ENCODE peak calls at places on chromosomes 7 and 10, in five cellular contexts. One of them, this sample, is unnamed.
A peak's percentile ranks its signal among the peaks of the same experiment; 100 is the strongest.

GRCh38 chr7:158255156-158255555 is 332.5 kb downstream of the PTPRN2 start:
- DNase-seq in left ventricle myocardium superior: peak; percentile 14
- DNase-seq in activated naive CD4-positive, alpha-beta T cell treated with Interleukin-2 at 50 U/mL for 16 hours: no peak
- DNase-seq in H7: peak; percentile 30
- DNase-seq in naive thymus-derived CD4-positive, alpha-beta T cell: no peak
- DNase-seq in this sample: no peak

GRCh38 chr7:9937944-9938631 is 1035.6 kb upstream of the PHF14 start:
- DNase-seq in activated naive CD4-positive, alpha-beta T cell treated with Interleukin-2 at 50 U/mL for 16 hours: no peak
- DNase-seq in naive thymus-derived CD4-positive, alpha-beta T cell: no peak
- DNase-seq in left ventricle myocardium superior: no peak
- DNase-seq in H7: no peak
- DNase-seq in this sample: peak; percentile 3

GRCh38 chr10:30822693-30823465 is 193.3 kb upstream of the LYZL2 start:
- DNase-seq in naive thymus-derived CD4-positive, alpha-beta T cell: no peak
- DNase-seq in activated naive CD4-positive, alpha-beta T cell treated with Interleukin-2 at 50 U/mL for 16 hours: no peak
- DNase-seq in left ventricle myocardium superior: no peak
- DNase-seq in H7: no peak
- DNase-seq in this sample: no peak

GRCh38 chr10:43845121-43845520 is 196.4 kb upstream of the ZNF32 start:
- DNase-seq in naive thymus-derived CD4-positive, alpha-beta T cell: no peak
- DNase-seq in left ventricle myocardium superior: no peak
- DNase-seq in H7: no peak
- DNase-seq in activated naive CD4-positive, alpha-beta T cell treated with Interleukin-2 at 50 U/mL for 16 hours: no peak
- DNase-seq in this sample: no peak

GRCh38 chr10:80204801-80205477 is 398 bp downstream of the ANXA11 start:
- DNase-seq in H7: peak; percentile 81
- DNase-seq in activated naive CD4-positive, alpha-beta T cell treated with Interleukin-2 at 50 U/mL for 16 hours: peak; percentile 45
- DNase-seq in left ventricle myocardium superior: peak; percentile 46
- DNase-seq in naive thymus-derived CD4-positive, alpha-beta T cell: no peak
- DNase-seq in this sample: peak; percentile 21

GRCh38 chr10:4839353-4839752 is 13.3 kb downstream of the AKR1E2 start:
- DNase-seq in left ventricle myocardium superior: no peak
- DNase-seq in activated naive CD4-positive, alpha-beta T cell treated with Interleukin-2 at 50 U/mL for 16 hours: no peak
- DNase-seq in naive thymus-derived CD4-positive, alpha-beta T cell: no peak
- DNase-seq in H7: no peak
- DNase-seq in this sample: no peak

GRCh38 chr7:121016976-121017375 is 28.5 kb downstream of the CPED1 start:
- DNase-seq in left ventricle myocardium superior: no peak
- DNase-seq in activated naive CD4-positive, alpha-beta T cell treated with Interleukin-2 at 50 U/mL for 16 hours: no peak
- DNase-seq in naive thymus-derived CD4-positive, alpha-beta T cell: no peak
- DNase-seq in H7: no peak
- DNase-seq in this sample: no peak

GRCh38 chr10:30581779-30582380 is 47.7 kb downstream of the LYZL2 start:
- DNase-seq in left ventricle myocardium superior: no peak
- DNase-seq in activated naive CD4-positive, alpha-beta T cell treated with Interleukin-2 at 50 U/mL for 16 hours: no peak
- DNase-seq in H7: peak; percentile 23
- DNase-seq in naive thymus-derived CD4-positive, alpha-beta T cell: peak; percentile 27
- DNase-seq in this sample: peak; percentile 70

GRCh38 chr10:24762966-24763623 is 39.4 kb upstream of the ARHGAP21 start:
- DNase-seq in left ventricle myocardium superior: no peak
- DNase-seq in H7: peak; percentile 47
- DNase-seq in naive thymus-derived CD4-positive, alpha-beta T cell: no peak
- DNase-seq in activated naive CD4-positive, alpha-beta T cell treated with Interleukin-2 at 50 U/mL for 16 hours: no peak
- DNase-seq in this sample: peak; percentile 44

GRCh38 chr10:130551676-130552075 is 415.5 kb downstream of the GLRX3 start:
- DNase-seq in activated naive CD4-positive, alpha-beta T cell treated with Interleukin-2 at 50 U/mL for 16 hours: no peak
- DNase-seq in H7: no peak
- DNase-seq in left ventricle myocardium superior: no peak
- DNase-seq in naive thymus-derived CD4-positive, alpha-beta T cell: no peak
- DNase-seq in this sample: no peak

GRCh38 chr7:17233643-17234397 is 64.6 kb upstream of the AHR start:
- DNase-seq in activated naive CD4-positive, alpha-beta T cell treated with Interleukin-2 at 50 U/mL for 16 hours: peak; percentile 48
- DNase-seq in left ventricle myocardium superior: no peak
- DNase-seq in H7: no peak
- DNase-seq in naive thymus-derived CD4-positive, alpha-beta T cell: peak; percentile 26
- DNase-seq in this sample: no peak

GRCh38 chr10:42876945-42877344 is 94.3 kb downstream of the BMS1 start:
- DNase-seq in H7: no peak
- DNase-seq in left ventricle myocardium superior: no peak
- DNase-seq in naive thymus-derived CD4-positive, alpha-beta T cell: no peak
- DNase-seq in activated naive CD4-positive, alpha-beta T cell treated with Interleukin-2 at 50 U/mL for 16 hours: no peak
- DNase-seq in this sample: no peak

GRCh38 chr7:67940400-67940799 is 943.8 kb downstream of the TYW1 start:
- DNase-seq in naive thymus-derived CD4-positive, alpha-beta T cell: no peak
- DNase-seq in H7: no peak
- DNase-seq in left ventricle myocardium superior: no peak
- DNase-seq in activated naive CD4-positive, alpha-beta T cell treated with Interleukin-2 at 50 U/mL for 16 hours: no peak
- DNase-seq in this sample: no peak

GRCh38 chr10:11387044-11387443 is 224.4 kb downstream of the USP6NL start:
- DNase-seq in activated naive CD4-positive, alpha-beta T cell treated with Interleukin-2 at 50 U/mL for 16 hours: no peak
- DNase-seq in left ventricle myocardium superior: no peak
- DNase-seq in naive thymus-derived CD4-positive, alpha-beta T cell: no peak
- DNase-seq in H7: peak; percentile 46
- DNase-seq in this sample: no peak

GRCh38 chr10:122786269-122786668 is 59.4 kb downstream of the CUZD1 start:
- DNase-seq in H7: peak; percentile 90
- DNase-seq in naive thymus-derived CD4-positive, alpha-beta T cell: no peak
- DNase-seq in left ventricle myocardium superior: no peak
- DNase-seq in activated naive CD4-positive, alpha-beta T cell treated with Interleukin-2 at 50 U/mL for 16 hours: no peak
- DNase-seq in this sample: peak; percentile 20

GRCh38 chr7:120989571-120990220 is 1.2 kb downstream of the CPED1 start:
- DNase-seq in activated naive CD4-positive, alpha-beta T cell treated with Interleukin-2 at 50 U/mL for 16 hours: no peak
- DNase-seq in naive thymus-derived CD4-positive, alpha-beta T cell: no peak
- DNase-seq in H7: no peak
- DNase-seq in left ventricle myocardium superior: peak; percentile 39
- DNase-seq in this sample: no peak

GRCh38 chr10:101107771-101108170 is 23.3 kb upstream of the TLX1 start:
- DNase-seq in left ventricle myocardium superior: no peak
- DNase-seq in naive thymus-derived CD4-positive, alpha-beta T cell: no peak
- DNase-seq in activated naive CD4-positive, alpha-beta T cell treated with Interleukin-2 at 50 U/mL for 16 hours: no peak
- DNase-seq in H7: no peak
- DNase-seq in this sample: no peak

GRCh38 chr10:31961675-31962074 is 33.0 kb upstream of the ARHGAP12 start:
- DNase-seq in naive thymus-derived CD4-positive, alpha-beta T cell: no peak
- DNase-seq in left ventricle myocardium superior: no peak
- DNase-seq in activated naive CD4-positive, alpha-beta T cell treated with Interleukin-2 at 50 U/mL for 16 hours: no peak
- DNase-seq in H7: no peak
- DNase-seq in this sample: no peak

GRCh38 chr7:126700807-126701604 is 551.7 kb downstream of the GRM8 start:
- DNase-seq in H7: no peak
- DNase-seq in activated naive CD4-positive, alpha-beta T cell treated with Interleukin-2 at 50 U/mL for 16 hours: peak; percentile 62
- DNase-seq in naive thymus-derived CD4-positive, alpha-beta T cell: no peak
- DNase-seq in left ventricle myocardium superior: peak; percentile 22
- DNase-seq in this sample: peak; percentile 98

GRCh38 chr7:154765118-154765517 is 237.8 kb downstream of the PAXIP1 start:
- DNase-seq in left ventricle myocardium superior: no peak
- DNase-seq in naive thymus-derived CD4-positive, alpha-beta T cell: no peak
- DNase-seq in H7: no peak
- DNase-seq in activated naive CD4-positive, alpha-beta T cell treated with Interleukin-2 at 50 U/mL for 16 hours: no peak
- DNase-seq in this sample: no peak

GRCh38 chr10:98253499-98253898 is 14.5 kb downstream of the LOXL4 start:
- DNase-seq in naive thymus-derived CD4-positive, alpha-beta T cell: no peak
- DNase-seq in left ventricle myocardium superior: no peak
- DNase-seq in activated naive CD4-positive, alpha-beta T cell treated with Interleukin-2 at 50 U/mL for 16 hours: no peak
- DNase-seq in H7: no peak
- DNase-seq in this sample: no peak

GRCh38 chr7:45416846-45417245 is 157.3 kb upstream of the ADCY1 start:
- DNase-seq in H7: no peak
- DNase-seq in activated naive CD4-positive, alpha-beta T cell treated with Interleukin-2 at 50 U/mL for 16 hours: no peak
- DNase-seq in left ventricle myocardium superior: no peak
- DNase-seq in naive thymus-derived CD4-positive, alpha-beta T cell: no peak
- DNase-seq in this sample: no peak

GRCh38 chr7:108059526-108059925 is 56.6 kb upstream of the LAMB1 start:
- DNase-seq in H7: no peak
- DNase-seq in activated naive CD4-positive, alpha-beta T cell treated with Interleukin-2 at 50 U/mL for 16 hours: no peak
- DNase-seq in naive thymus-derived CD4-positive, alpha-beta T cell: no peak
- DNase-seq in left ventricle myocardium superior: no peak
- DNase-seq in this sample: no peak

GRCh38 chr7:12650080-12650479 is 37.4 kb upstream of the ARL4A start:
- DNase-seq in left ventricle myocardium superior: no peak
- DNase-seq in activated naive CD4-positive, alpha-beta T cell treated with Interleukin-2 at 50 U/mL for 16 hours: no peak
- DNase-seq in naive thymus-derived CD4-positive, alpha-beta T cell: no peak
- DNase-seq in H7: no peak
- DNase-seq in this sample: no peak

GRCh38 chr10:99304027-99304856 is 24.9 kb upstream of the CNNM1 start:
- DNase-seq in H7: no peak
- DNase-seq in activated naive CD4-positive, alpha-beta T cell treated with Interleukin-2 at 50 U/mL for 16 hours: no peak
- DNase-seq in naive thymus-derived CD4-positive, alpha-beta T cell: no peak
- DNase-seq in left ventricle myocardium superior: no peak
- DNase-seq in this sample: no peak

GRCh38 chr7:36600869-36601530 is 123.3 kb downstream of the AOAH start:
- DNase-seq in naive thymus-derived CD4-positive, alpha-beta T cell: no peak
- DNase-seq in H7: no peak
- DNase-seq in left ventricle myocardium superior: no peak
- DNase-seq in activated naive CD4-positive, alpha-beta T cell treated with Interleukin-2 at 50 U/mL for 16 hours: no peak
- DNase-seq in this sample: peak; percentile 3